ENCODE peak calls at places on chromosome 20, in ten cellular contexts. U is NCI-H748 treated with DMSO at 0.1 percent for 48 hours; S is naive thymus-derived CD4-positive, alpha-beta T cell; Q is ascending aorta; L is posterior vena cava; X is 8988T; Y is tibial artery; N is LoVo; R is breast epithelium; G is T-cell. M is an unnamed sample.

GRCh38 chr20:57467742-57468141 is 57.2 kb downstream of the CTCFL start:
- DNase-seq in Q (no peak), N (no peak), S (no peak), X (no peak), L (peak; percentile 36), G (no peak), U (no peak), R (no peak), Y (no peak), M (no peak)

GRCh38 chr20:63873477-63873971 is 8.5 kb downstream of the TPD52L2 start:
- DNase-seq in Y (no peak), Q (peak; percentile 77), X (no peak), G (no peak), N (no peak), U (no peak), L (no peak), R (no peak), S (no peak), M (peak; percentile 57)

GRCh38 chr20:57384953-57385761 is 6.0 kb upstream of the RBM38 start:
- DNase-seq in N (no peak), S (no peak), X (no peak), G (no peak), L (peak; percentile 69), R (no peak), Q (peak; percentile 58), Y (peak; percentile 66), U (no peak), M (no peak)

GRCh38 chr20:49361872-49362663 is 84.2 kb upstream of the ZNFX1 start:
- DNase-seq in R (no peak), Y (no peak), X (no peak), Q (no peak), L (no peak), S (no peak), U (no peak), N (no peak), G (no peak), M (no peak)

GRCh38 chr20:43385914-43386313 is 71.8 kb upstream of the SRSF6 start:
- DNase-seq in G (no peak), U (no peak), Y (no peak), X (no peak), S (no peak), R (no peak), N (no peak), L (no peak), Q (no peak), M (no peak)

GRCh38 chr20:11159728-11160127 is 485.9 kb upstream of the JAG1 start:
- DNase-seq in Q (no peak), U (no peak), S (no peak), G (no peak), X (no peak), Y (peak; percentile 67), L (no peak), R (peak; percentile 22), N (no peak), M (no peak)

GRCh38 chr20:37282558-37282957 is 6.9 kb upstream of the MANBAL start:
- DNase-seq in Q (no peak), N (no peak), U (no peak), X (no peak), S (no peak), Y (no peak), L (no peak), R (no peak), G (no peak), M (no peak)

GRCh38 chr20:11716239-11716944 is 201.3 kb upstream of the BTBD3 start:
- DNase-seq in Y (no peak), L (no peak), Q (no peak), R (no peak), S (no peak), X (no peak), U (peak; percentile 25), N (peak; percentile 20), G (no peak), M (no peak)

GRCh38 chr20:52402950-52403349 is 211.4 kb upstream of the ZFP64 start:
- DNase-seq in U (no peak), Q (no peak), G (no peak), X (no peak), N (no peak), R (no peak), L (no peak), S (no peak), Y (no peak), M (no peak)

GRCh38 chr20:34322267-34323105 is 19.3 kb upstream of the AHCY start:
- DNase-seq in S (no peak), X (no peak), U (no peak), Y (no peak), N (no peak), R (no peak), L (no peak), G (no peak), Q (no peak), M (no peak)

GRCh38 chr20:58626076-58626475 is 25.0 kb upstream of the STX16 start:
- DNase-seq in X (no peak), U (no peak), Q (no peak), N (no peak), Y (no peak), L (no peak), G (no peak), R (no peak), S (no peak), M (no peak)

GRCh38 chr20:50237349-50237748 is 46.7 kb downstream of the CEBPB start:
- DNase-seq in L (no peak), N (no peak), G (no peak), Y (no peak), R (peak; percentile 78), Q (no peak), U (no peak), X (no peak), S (no peak), M (no peak)

GRCh38 chr20:29079769-29080690 is 2177.4 kb upstream of the DEFB115 start:
- DNase-seq in X (no peak), S (peak; percentile 9), G (no peak), Y (no peak), U (no peak), N (no peak), Q (no peak), L (peak; percentile 70), R (no peak), M (no peak)

GRCh38 chr20:40636486-40636885 is 52.5 kb downstream of the MAFB start:
- DNase-seq in Y (no peak), X (no peak), R (no peak), G (no peak), S (no peak), Q (no peak), U (no peak), L (no peak), N (no peak), M (no peak)

GRCh38 chr20:25148181-25148981 is 47.1 kb upstream of the ENTPD6 start:
- DNase-seq in R (no peak), N (no peak), L (peak; percentile 87), S (peak; percentile 52), Q (peak; percentile 73), X (no peak), G (peak; percentile 68), Y (peak; percentile 79), U (no peak), M (peak; percentile 18)

GRCh38 chr20:33674294-33675126 is at the start of gene NECAB3:
- DNase-seq in N (peak; percentile 84), Q (peak; percentile 92), S (peak; percentile 50), L (peak; percentile 92), U (peak; percentile 34), G (no peak), R (no peak), Y (peak; percentile 95), X (peak; percentile 94), M (peak; percentile 78)

GRCh38 chr20:54090230-54091119 is 20.1 kb upstream of the BCAS1 start:
- DNase-seq in R (no peak), S (no peak), L (no peak), G (no peak), N (no peak), Q (no peak), Y (no peak), U (no peak), X (no peak), M (no peak)

M was measured in tibial nerve.